ENCODE peak calls at places on chromosomes 4 and X, in ten cellular contexts. One of them, this sample, is unnamed.

GRCh38 chrX:13220916-13221315 is 98.9 kb downstream of the ATXN3L start:
- DNase-seq in fibroblast of the aortic adventitia: peak
- DNase-seq in HCT116: no peak
- DNase-seq in cardiac fibroblast: peak
- DNase-seq in body of pancreas: no peak
- DNase-seq in fibroblast of mammary gland: peak
- DNase-seq in progenitor cell of endocrine pancreas: no peak
- DNase-seq in K562: no peak
- DNase-seq in cardiac muscle cell: no peak
- DNase-seq in GM23338: no peak
- DNase-seq in this sample: peak

GRCh38 chr4:187127456-187127855 is 403.8 kb upstream of the FAT1 start:
- DNase-seq in K562: no peak
- DNase-seq in cardiac fibroblast: no peak
- DNase-seq in HCT116: no peak
- DNase-seq in body of pancreas: no peak
- DNase-seq in progenitor cell of endocrine pancreas: no peak
- DNase-seq in fibroblast of mammary gland: no peak
- DNase-seq in fibroblast of the aortic adventitia: no peak
- DNase-seq in GM23338: no peak
- DNase-seq in cardiac muscle cell: no peak
- DNase-seq in this sample: no peak

GRCh38 chr4:7764466-7764865 is 175.2 kb downstream of the AFAP1 start:
- DNase-seq in cardiac fibroblast: no peak
- DNase-seq in K562: no peak
- DNase-seq in fibroblast of the aortic adventitia: no peak
- DNase-seq in body of pancreas: no peak
- DNase-seq in fibroblast of mammary gland: no peak
- DNase-seq in HCT116: no peak
- DNase-seq in progenitor cell of endocrine pancreas: no peak
- DNase-seq in GM23338: no peak
- DNase-seq in cardiac muscle cell: no peak
- DNase-seq in this sample: no peak

GRCh38 chr4:7795983-7796382 is 143.7 kb downstream of the AFAP1 start:
- DNase-seq in body of pancreas: no peak
- DNase-seq in cardiac muscle cell: no peak
- DNase-seq in progenitor cell of endocrine pancreas: no peak
- DNase-seq in K562: no peak
- DNase-seq in fibroblast of the aortic adventitia: no peak
- DNase-seq in cardiac fibroblast: no peak
- DNase-seq in GM23338: no peak
- DNase-seq in fibroblast of mammary gland: no peak
- DNase-seq in HCT116: no peak
- DNase-seq in this sample: no peak

GRCh38 chr4:156939151-156939550 is 32.4 kb downstream of the PDGFC start:
- DNase-seq in cardiac fibroblast: peak
- DNase-seq in cardiac muscle cell: no peak
- DNase-seq in K562: no peak
- DNase-seq in body of pancreas: no peak
- DNase-seq in fibroblast of mammary gland: no peak
- DNase-seq in fibroblast of the aortic adventitia: no peak
- DNase-seq in progenitor cell of endocrine pancreas: no peak
- DNase-seq in GM23338: no peak
- DNase-seq in HCT116: no peak
- DNase-seq in this sample: no peak

GRCh38 chr4:184506527-184507121 is 32.3 kb upstream of the IRF2 start:
- DNase-seq in cardiac muscle cell: no peak
- DNase-seq in K562: no peak
- DNase-seq in progenitor cell of endocrine pancreas: no peak
- DNase-seq in GM23338: peak
- DNase-seq in fibroblast of mammary gland: no peak
- DNase-seq in fibroblast of the aortic adventitia: no peak
- DNase-seq in body of pancreas: peak
- DNase-seq in cardiac fibroblast: peak
- DNase-seq in HCT116: no peak
- DNase-seq in this sample: no peak

GRCh38 chr4:95155759-95156451 is 392.9 kb downstream of the UNC5C start:
- DNase-seq in HCT116: peak
- DNase-seq in GM23338: peak
- DNase-seq in cardiac fibroblast: peak
- DNase-seq in fibroblast of the aortic adventitia: peak
- DNase-seq in cardiac muscle cell: peak
- DNase-seq in fibroblast of mammary gland: peak
- DNase-seq in body of pancreas: no peak
- DNase-seq in K562: peak
- DNase-seq in progenitor cell of endocrine pancreas: no peak
- DNase-seq in this sample: no peak

GRCh38 chr4:185210102-185210981 is 944 bp downstream of the SNX25 start:
- DNase-seq in GM23338: peak
- DNase-seq in cardiac fibroblast: peak
- DNase-seq in fibroblast of mammary gland: peak
- DNase-seq in HCT116: no peak
- DNase-seq in cardiac muscle cell: peak
- DNase-seq in progenitor cell of endocrine pancreas: peak
- DNase-seq in K562: peak
- DNase-seq in fibroblast of the aortic adventitia: peak
- DNase-seq in body of pancreas: peak
- DNase-seq in this sample: peak

GRCh38 chr4:4625488-4625887 is 83.6 kb upstream of the STX18 start:
- DNase-seq in GM23338: no peak
- DNase-seq in cardiac fibroblast: peak
- DNase-seq in progenitor cell of endocrine pancreas: no peak
- DNase-seq in HCT116: no peak
- DNase-seq in K562: no peak
- DNase-seq in fibroblast of mammary gland: peak
- DNase-seq in fibroblast of the aortic adventitia: peak
- DNase-seq in body of pancreas: no peak
- DNase-seq in cardiac muscle cell: no peak
- DNase-seq in this sample: no peak

GRCh38 chr4:110733901-110734300 is 111.0 kb upstream of the PITX2 start:
- DNase-seq in GM23338: no peak
- DNase-seq in progenitor cell of endocrine pancreas: no peak
- DNase-seq in fibroblast of the aortic adventitia: no peak
- DNase-seq in cardiac muscle cell: no peak
- DNase-seq in body of pancreas: no peak
- DNase-seq in fibroblast of mammary gland: no peak
- DNase-seq in HCT116: no peak
- DNase-seq in cardiac fibroblast: peak
- DNase-seq in K562: no peak
- DNase-seq in this sample: no peak

GRCh38 chr4:138035781-138036258 is 206.3 kb downstream of the SLC7A11 start:
- DNase-seq in body of pancreas: peak
- DNase-seq in fibroblast of the aortic adventitia: peak
- DNase-seq in GM23338: peak
- DNase-seq in cardiac fibroblast: peak
- DNase-seq in HCT116: peak
- DNase-seq in fibroblast of mammary gland: peak
- DNase-seq in cardiac muscle cell: peak
- DNase-seq in progenitor cell of endocrine pancreas: no peak
- DNase-seq in K562: peak
- DNase-seq in this sample: peak

GRCh38 chr4:172895699-172896098 is 272.9 kb upstream of the GALNT7 start:
- DNase-seq in HCT116: no peak
- DNase-seq in fibroblast of the aortic adventitia: no peak
- DNase-seq in progenitor cell of endocrine pancreas: no peak
- DNase-seq in cardiac muscle cell: no peak
- DNase-seq in GM23338: no peak
- DNase-seq in K562: no peak
- DNase-seq in cardiac fibroblast: no peak
- DNase-seq in body of pancreas: no peak
- DNase-seq in fibroblast of mammary gland: no peak
- DNase-seq in this sample: no peak

GRCh38 chr4:172897046-172897445 is 271.6 kb upstream of the GALNT7 start:
- DNase-seq in fibroblast of mammary gland: no peak
- DNase-seq in GM23338: no peak
- DNase-seq in HCT116: no peak
- DNase-seq in body of pancreas: no peak
- DNase-seq in progenitor cell of endocrine pancreas: no peak
- DNase-seq in cardiac muscle cell: no peak
- DNase-seq in fibroblast of the aortic adventitia: no peak
- DNase-seq in cardiac fibroblast: no peak
- DNase-seq in K562: no peak
- DNase-seq in this sample: no peak

GRCh38 chr4:172887959-172888358 is 280.7 kb upstream of the GALNT7 start:
- DNase-seq in HCT116: no peak
- DNase-seq in K562: no peak
- DNase-seq in fibroblast of mammary gland: no peak
- DNase-seq in cardiac muscle cell: no peak
- DNase-seq in body of pancreas: no peak
- DNase-seq in progenitor cell of endocrine pancreas: no peak
- DNase-seq in fibroblast of the aortic adventitia: no peak
- DNase-seq in GM23338: no peak
- DNase-seq in cardiac fibroblast: no peak
- DNase-seq in this sample: no peak

GRCh38 chr4:172892300-172892699 is 276.3 kb upstream of the GALNT7 start:
- DNase-seq in progenitor cell of endocrine pancreas: no peak
- DNase-seq in fibroblast of mammary gland: peak
- DNase-seq in body of pancreas: no peak
- DNase-seq in fibroblast of the aortic adventitia: peak
- DNase-seq in HCT116: peak
- DNase-seq in cardiac fibroblast: peak
- DNase-seq in cardiac muscle cell: no peak
- DNase-seq in GM23338: peak
- DNase-seq in K562: peak
- DNase-seq in this sample: peak
- TF ChIP-seq CTCF in progenitor cell of endocrine pancreas: peak
- TF ChIP-seq CTCF in fibroblast of mammary gland: peak
- TF ChIP-seq CTCF in body of pancreas: peak
- TF ChIP-seq CTCF in fibroblast of the aortic adventitia: peak
- TF ChIP-seq CTCF in HCT116: peak
- TF ChIP-seq CTCF in cardiac fibroblast: peak
- TF ChIP-seq CTCF in cardiac muscle cell: peak
- TF ChIP-seq CTCF in GM23338: peak
- TF ChIP-seq CTCF in K562: peak
- TF ChIP-seq CTCF in this sample: peak

GRCh38 chrX:152912121-152912520 is 14.3 kb downstream of the ZNF185 start:
- DNase-seq in fibroblast of the aortic adventitia: no peak
- DNase-seq in fibroblast of mammary gland: no peak
- DNase-seq in cardiac fibroblast: no peak
- DNase-seq in body of pancreas: no peak
- DNase-seq in K562: peak
- DNase-seq in HCT116: no peak
- DNase-seq in progenitor cell of endocrine pancreas: no peak
- DNase-seq in GM23338: peak
- DNase-seq in cardiac muscle cell: peak
- DNase-seq in this sample: no peak
- TF ChIP-seq CTCF in fibroblast of the aortic adventitia: no peak
- TF ChIP-seq CTCF in fibroblast of mammary gland: no peak
- TF ChIP-seq CTCF in cardiac fibroblast: no peak
- TF ChIP-seq CTCF in body of pancreas: no peak
- TF ChIP-seq CTCF in K562: peak
- TF ChIP-seq CTCF in HCT116: no peak
- TF ChIP-seq CTCF in progenitor cell of endocrine pancreas: no peak
- TF ChIP-seq CTCF in GM23338: peak
- TF ChIP-seq CTCF in cardiac muscle cell: no peak
- TF ChIP-seq CTCF in this sample: no peak

GRCh38 chrX:15493118-15494082 is at the start of gene PIR:
- DNase-seq in cardiac fibroblast: peak
- DNase-seq in body of pancreas: peak
- DNase-seq in K562: peak
- DNase-seq in GM23338: peak
- DNase-seq in HCT116: peak
- DNase-seq in cardiac muscle cell: peak
- DNase-seq in fibroblast of mammary gland: peak
- DNase-seq in fibroblast of the aortic adventitia: peak
- DNase-seq in progenitor cell of endocrine pancreas: peak
- DNase-seq in this sample: peak
- TF ChIP-seq CTCF in cardiac fibroblast: peak
- TF ChIP-seq CTCF in body of pancreas: no peak
- TF ChIP-seq CTCF in K562: peak
- TF ChIP-seq CTCF in GM23338: peak
- TF ChIP-seq CTCF in HCT116: peak
- TF ChIP-seq CTCF in cardiac muscle cell: peak
- TF ChIP-seq CTCF in fibroblast of mammary gland: peak
- TF ChIP-seq CTCF in fibroblast of the aortic adventitia: peak
- TF ChIP-seq CTCF in progenitor cell of endocrine pancreas: peak
- TF ChIP-seq CTCF in this sample: no peak

GRCh38 chrX:80876877-80877276 is 67.2 kb upstream of the BRWD3 start:
- DNase-seq in K562: peak
- DNase-seq in cardiac muscle cell: peak
- DNase-seq in GM23338: peak
- DNase-seq in fibroblast of mammary gland: peak
- DNase-seq in HCT116: peak
- DNase-seq in fibroblast of the aortic adventitia: peak
- DNase-seq in cardiac fibroblast: peak
- DNase-seq in progenitor cell of endocrine pancreas: no peak
- DNase-seq in body of pancreas: no peak
- DNase-seq in this sample: no peak
- TF ChIP-seq CTCF in K562: peak
- TF ChIP-seq CTCF in cardiac muscle cell: peak
- TF ChIP-seq CTCF in GM23338: peak
- TF ChIP-seq CTCF in fibroblast of mammary gland: peak
- TF ChIP-seq CTCF in HCT116: peak
- TF ChIP-seq CTCF in fibroblast of the aortic adventitia: peak
- TF ChIP-seq CTCF in cardiac fibroblast: peak
- TF ChIP-seq CTCF in progenitor cell of endocrine pancreas: peak
- TF ChIP-seq CTCF in body of pancreas: peak
- TF ChIP-seq CTCF in this sample: no peak

GRCh38 chr4:82833696-82834313 is 35.2 kb upstream of the SCD5 start:
- DNase-seq in cardiac fibroblast: peak
- DNase-seq in HCT116: no peak
- DNase-seq in fibroblast of mammary gland: peak
- DNase-seq in fibroblast of the aortic adventitia: peak
- DNase-seq in body of pancreas: no peak
- DNase-seq in K562: no peak
- DNase-seq in GM23338: no peak
- DNase-seq in progenitor cell of endocrine pancreas: no peak
- DNase-seq in cardiac muscle cell: no peak
- DNase-seq in this sample: peak
- TF ChIP-seq CTCF in cardiac fibroblast: no peak
- TF ChIP-seq CTCF in HCT116: no peak
- TF ChIP-seq CTCF in fibroblast of mammary gland: peak
- TF ChIP-seq CTCF in fibroblast of the aortic adventitia: peak
- TF ChIP-seq CTCF in body of pancreas: no peak
- TF ChIP-seq CTCF in K562: no peak
- TF ChIP-seq CTCF in GM23338: no peak
- TF ChIP-seq CTCF in progenitor cell of endocrine pancreas: no peak
- TF ChIP-seq CTCF in cardiac muscle cell: no peak
- TF ChIP-seq CTCF in this sample: no peak

GRCh38 chrX:134377537-134377936 is 82.4 kb upstream of the HPRT1 start:
- DNase-seq in fibroblast of the aortic adventitia: peak
- DNase-seq in HCT116: no peak
- DNase-seq in GM23338: no peak
- DNase-seq in K562: peak
- DNase-seq in cardiac muscle cell: peak
- DNase-seq in cardiac fibroblast: peak
- DNase-seq in body of pancreas: peak
- DNase-seq in progenitor cell of endocrine pancreas: no peak
- DNase-seq in fibroblast of mammary gland: peak
- DNase-seq in this sample: peak
- TF ChIP-seq CTCF in fibroblast of the aortic adventitia: peak
- TF ChIP-seq CTCF in HCT116: no peak
- TF ChIP-seq CTCF in GM23338: no peak
- TF ChIP-seq CTCF in K562: peak
- TF ChIP-seq CTCF in cardiac muscle cell: peak
- TF ChIP-seq CTCF in cardiac fibroblast: peak
- TF ChIP-seq CTCF in body of pancreas: no peak
- TF ChIP-seq CTCF in progenitor cell of endocrine pancreas: no peak
- TF ChIP-seq CTCF in fibroblast of mammary gland: peak
- TF ChIP-seq CTCF in this sample: no peak

GRCh38 chrX:118495061-118495921 is at the start of gene DOCK11:
- DNase-seq in body of pancreas: peak
- DNase-seq in fibroblast of mammary gland: peak
- DNase-seq in HCT116: no peak
- DNase-seq in cardiac muscle cell: peak
- DNase-seq in fibroblast of the aortic adventitia: peak
- DNase-seq in K562: peak
- DNase-seq in progenitor cell of endocrine pancreas: peak
- DNase-seq in cardiac fibroblast: peak
- DNase-seq in GM23338: peak
- DNase-seq in this sample: peak
- TF ChIP-seq CTCF in body of pancreas: no peak
- TF ChIP-seq CTCF in fibroblast of mammary gland: no peak
- TF ChIP-seq CTCF in HCT116: no peak
- TF ChIP-seq CTCF in cardiac muscle cell: no peak
- TF ChIP-seq CTCF in fibroblast of the aortic adventitia: no peak
- TF ChIP-seq CTCF in K562: no peak
- TF ChIP-seq CTCF in progenitor cell of endocrine pancreas: no peak
- TF ChIP-seq CTCF in cardiac fibroblast: no peak
- TF ChIP-seq CTCF in GM23338: no peak
- TF ChIP-seq CTCF in this sample: no peak